ENCODE peak calls at places on chromosomes 12 and 14, in ten cellular contexts. P, Q, Z, R, V, U, W, H, J and G are unnamed samples.
A peak's percentile ranks its signal among the peaks of the same experiment; 100 is the strongest.

GRCh38 chr12:116423053-116423452 is 136.1 kb upstream of the MAP1LC3B2 start:
- DNase-seq in P (no peak), Q (no peak), Z (no peak), R (no peak), V (peak; percentile 64), U (no peak), W (peak; percentile 85), H (no peak), J (no peak), G (no peak)

GRCh38 chr12:103827800-103828440 is 13.1 kb downstream of the NT5DC3 start:
- DNase-seq in P (no peak), Q (no peak), Z (no peak), R (no peak), V (no peak), U (no peak), W (no peak), H (no peak), J (no peak), G (no peak)

GRCh38 chr12:67759829-67760228 is 111.3 kb downstream of the DYRK2 start:
- DNase-seq in P (no peak), Q (no peak), Z (no peak), R (no peak), V (no peak), U (no peak), W (no peak), H (no peak), J (no peak), G (no peak)

GRCh38 chr14:105888151-105888550 is 361.8 kb downstream of the TMEM121 start:
- DNase-seq in P (no peak), Q (no peak), Z (no peak), R (peak; percentile 5), V (no peak), U (no peak), W (no peak), H (no peak), J (peak; percentile 5), G (no peak)

GRCh38 chr12:63304844-63305243 is 153.8 kb upstream of the AVPR1A start:
- DNase-seq in P (no peak), Q (no peak), Z (no peak), R (no peak), V (no peak), U (no peak), W (no peak), H (no peak), J (no peak), G (no peak)

GRCh38 chr12:105399428-105400081 is 69.1 kb downstream of the C12orf75 start:
- DNase-seq in P (peak; percentile 40), Q (no peak), Z (no peak), R (no peak), V (no peak), U (no peak), W (no peak), H (no peak), J (no peak), G (no peak)

GRCh38 chr12:80413462-80413861 is 30.6 kb upstream of the PTPRQ start:
- DNase-seq in P (no peak), Q (no peak), Z (no peak), R (no peak), V (no peak), U (peak; percentile 21), W (no peak), H (no peak), J (no peak), G (no peak)

GRCh38 chr12:6180300-6181051 is 19.7 kb upstream of the CD9 start:
- DNase-seq in P (peak; percentile 59), Q (peak; percentile 15), Z (no peak), R (peak; percentile 90), V (peak; percentile 76), U (no peak), W (peak; percentile 46), H (no peak), J (peak; percentile 72), G (peak; percentile 63)

GRCh38 chr14:23869078-23869719 is 84.4 kb upstream of the DHRS4 start:
- DNase-seq in P (no peak), Q (no peak), Z (no peak), R (no peak), V (no peak), U (no peak), W (no peak), H (no peak), J (no peak), G (no peak)

GRCh38 chr12:96218989-96219678 is 25.0 kb downstream of the ELK3 start:
- DNase-seq in P (no peak), Q (no peak), Z (no peak), R (peak; percentile 35), V (no peak), U (no peak), W (peak; percentile 66), H (no peak), J (no peak), G (no peak)

GRCh38 chr14:77044776-77045569 is 16.5 kb upstream of the IRF2BPL start:
- DNase-seq in P (no peak), Q (no peak), Z (no peak), R (peak; percentile 66), V (peak; percentile 79), U (no peak), W (peak; percentile 61), H (no peak), J (peak; percentile 62), G (peak; percentile 59)

GRCh38 chr14:47710581-47710980 is 35.2 kb upstream of the MDGA2 start:
- DNase-seq in P (no peak), Q (no peak), Z (no peak), R (no peak), V (no peak), U (no peak), W (peak; percentile 63), H (no peak), J (no peak), G (no peak)

GRCh38 chr14:73386342-73386741 is 72.0 kb downstream of the NUMB start:
- DNase-seq in P (no peak), Q (no peak), Z (no peak), R (no peak), V (no peak), U (no peak), W (no peak), H (no peak), J (no peak), G (no peak)

GRCh38 chr14:30869525-30870150 is 4.7 kb upstream of the COCH start:
- DNase-seq in P (no peak), Q (no peak), Z (no peak), R (no peak), V (no peak), U (no peak), W (no peak), H (no peak), J (no peak), G (no peak)

GRCh38 chr12:65464930-65465329 is 186.4 kb downstream of the MSRB3 start:
- DNase-seq in P (no peak), Q (no peak), Z (no peak), R (no peak), V (no peak), U (no peak), W (no peak), H (no peak), J (no peak), G (no peak)

GRCh38 chr14:103763730-103764488 is 48.3 kb downstream of the ZFYVE21 start:
- DNase-seq in P (no peak), Q (no peak), Z (no peak), R (no peak), V (no peak), U (no peak), W (no peak), H (no peak), J (no peak), G (no peak)

GRCh38 chr14:103762011-103762410 is 46.4 kb downstream of the ZFYVE21 start:
- DNase-seq in P (no peak), Q (no peak), Z (no peak), R (no peak), V (no peak), U (no peak), W (no peak), H (no peak), J (no peak), G (no peak)

GRCh38 chr14:103765526-103765925 is 49.9 kb downstream of the ZFYVE21 start:
- DNase-seq in P (no peak), Q (no peak), Z (no peak), R (no peak), V (no peak), U (no peak), W (no peak), H (no peak), J (no peak), G (no peak)

GRCh38 chr14:103767306-103767894 is 51.8 kb downstream of the ZFYVE21 start:
- DNase-seq in P (no peak), Q (no peak), Z (no peak), R (no peak), V (no peak), U (no peak), W (no peak), H (peak; percentile 58), J (no peak), G (no peak)

GRCh38 chr14:103762547-103762946 is 46.9 kb downstream of the ZFYVE21 start:
- DNase-seq in P (no peak), Q (no peak), Z (no peak), R (no peak), V (no peak), U (no peak), W (no peak), H (no peak), J (no peak), G (no peak)
- H3K4me3 ChIP-seq in P (no peak overlapping the region), Q (no peak overlapping the region), Z (no peak overlapping the region), R (no peak overlapping the region), V (no peak overlapping the region), U (no peak overlapping the region), W (no peak overlapping the region), H (no peak overlapping the region), J (no peak overlapping the region), G (no peak overlapping the region)

GRCh38 chr12:3453947-3454675 is 36.9 kb upstream of the PRMT8 start:
- DNase-seq in P (no peak), Q (peak; percentile 70), Z (no peak), R (no peak), V (no peak), U (no peak), W (peak; percentile 82), H (no peak), J (no peak), G (no peak)
- H3K27me3 ChIP-seq in P (no peaks in the 10 kb centered on the region), Q (peaks cover 4% of the 10 kb centered on the region), Z (peaks cover 61% of the 10 kb centered on the region), R (no peaks in the 10 kb centered on the region), V (no peaks in the 10 kb centered on the region), U (peaks cover 44% of the 10 kb centered on the region), W (peaks cover 10% of the 10 kb centered on the region), H (no peaks in the 10 kb centered on the region), J (peaks cover 2% of the 10 kb centered on the region), G (no peaks in the 10 kb centered on the region)

GRCh38 chr12:121581681-121582439 is 1.0 kb upstream of the KDM2B start:
- DNase-seq in P (peak; percentile 27), Q (no peak), Z (no peak), R (no peak), V (no peak), U (no peak), W (no peak), H (no peak), J (peak; percentile 44), G (no peak)
- H3K4me3 ChIP-seq in P (no peak overlapping the region), Q (no peak overlapping the region), Z (no peak overlapping the region), R (no peak overlapping the region), V (peak overlapping the region; percentile 17), U (no peak overlapping the region), W (no peak overlapping the region), H (peak overlapping the region; percentile 81), J (peak overlapping the region; percentile 82), G (no peak overlapping the region)

DNA sequence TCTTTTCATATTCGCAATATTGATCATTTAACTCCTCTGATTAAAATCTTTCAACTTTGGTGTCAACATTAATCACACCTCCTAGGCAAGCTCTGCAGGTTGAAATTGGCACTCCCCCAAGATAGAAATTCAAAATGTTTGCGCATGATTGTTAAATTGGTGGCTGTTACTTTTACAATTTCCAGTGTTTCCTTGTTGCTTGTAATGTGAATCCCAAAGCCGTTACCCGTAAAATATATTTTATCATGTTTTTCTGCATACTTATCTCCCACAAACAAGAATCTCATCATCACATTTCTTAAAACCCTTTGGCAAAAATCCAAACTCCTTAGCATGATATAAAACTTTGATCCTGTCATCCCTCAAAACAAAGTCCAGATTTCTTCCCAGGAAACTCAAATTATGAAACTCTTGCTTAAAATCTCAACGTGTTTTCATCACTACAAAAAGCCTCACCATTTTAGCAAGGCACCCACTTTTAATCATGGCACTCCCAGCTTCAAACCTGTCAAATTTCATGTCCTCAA is 14.7 kb downstream of the RTL1 start:
- DNase-seq in P (peak; percentile 49), Q (no peak), Z (no peak), R (no peak), V (peak; percentile 4), U (no peak), W (no peak), H (no peak), J (no peak), G (no peak)
- H3K27me3 ChIP-seq in P (no peaks in the 10 kb centered on the region), Q (no peaks in the 10 kb centered on the region), Z (peaks cover 10% of the 10 kb centered on the region), R (no peaks in the 10 kb centered on the region), V (no peaks in the 10 kb centered on the region), U (peaks cover 46% of the 10 kb centered on the region), W (peaks cover 72% of the 10 kb centered on the region), H (peaks cover 40% of the 10 kb centered on the region), J (peaks cover 7% of the 10 kb centered on the region), G (no peaks in the 10 kb centered on the region)